ENCODE peak calls at places on chromosomes 4 and X, in seven cellular contexts. U is NCI-H774; M is GM04504; J is NCI-H1092; I is activated effector memory CD4-positive, alpha-beta T cell treated with Interleukin-2 at 50 U/mL for 16 hours; S is Panc1; E is gastrocnemius medialis. H is an unnamed sample.

GRCh38 chr4:146648384-146648783 is 9.7 kb downstream of the POU4F2 start:
- DNase-seq in U (no peak), M (no peak), J (no peak), I (no peak), S (no peak), E (no peak), H (no peak)

GRCh38 chrX:37871626-37872302 is 24.4 kb upstream of the DYNLT3 start:
- DNase-seq in U (no peak), M (peak; percentile 67), J (no peak), I (no peak), S (peak; percentile 62), E (peak; percentile 63), H (no peak)

GRCh38 chr4:107801766-107802211 is 22.9 kb upstream of the SGMS2 start:
- DNase-seq in U (no peak), M (no peak), J (no peak), I (no peak), S (no peak), E (no peak), H (no peak)

GRCh38 chrX:34886011-34886410 is 56.6 kb upstream of the FAM47B start:
- DNase-seq in U (no peak), M (no peak), J (no peak), I (no peak), S (no peak), E (no peak), H (no peak)

GRCh38 chr4:8269535-8270417 is at the start of gene HTRA3:
- DNase-seq in U (no peak), M (no peak), J (no peak), I (no peak), S (no peak), E (peak; percentile 40), H (peak; percentile 76)

GRCh38 chrX:132622130-132622529 is 133.3 kb upstream of the MBNL3 start:
- DNase-seq in U (no peak), M (no peak), J (no peak), I (no peak), S (no peak), E (no peak), H (no peak)

GRCh38 chr4:7769936-7770674 is 169.6 kb downstream of the AFAP1 start:
- DNase-seq in U (no peak), M (no peak), J (no peak), I (no peak), S (no peak), E (no peak), H (no peak)

GRCh38 chrX:29318051-29318450 is 730.8 kb downstream of the IL1RAPL1 start:
- DNase-seq in U (no peak), M (peak; percentile 24), J (no peak), I (no peak), S (no peak), E (no peak), H (no peak)

GRCh38 chr4:83197555-83198235 is 83.2 kb upstream of the PLAC8 start:
- DNase-seq in U (no peak), M (no peak), J (no peak), I (no peak), S (no peak), E (peak; percentile 27), H (peak; percentile 66)